ENCODE peak calls at places on chromosomes 16 and 17, in ten cellular contexts. Z is neural progenitor cell, U is GM23248, S is PC-9, J is hepatocyte, L is HCT116, I is GM23338, V is H1, E is PC-3, Q is endothelial cell of umbilical vein. D is an unnamed sample.

GRCh38 chr17:19805006-19805405 is 56.9 kb upstream of the ALDH3A1 start:
- DNase-seq in J (peak; percentile 5), Q (peak; percentile 36), E (no peak), L (no peak), U (peak; percentile 11), S (no peak), Z (no peak), I (no peak), V (no peak), D (no peak)

GRCh38 chr17:2215616-2216364 is 87.8 kb downstream of the SMG6 start:
- DNase-seq in S (no peak), Z (peak; percentile 60), Q (peak; percentile 84), I (peak; percentile 78), J (peak; percentile 74), E (no peak), V (peak; percentile 59), L (no peak), U (peak; percentile 94), D (peak; percentile 99)

GRCh38 chr16:28067604-28068382 is 4.3 kb upstream of the GSG1L start:
- DNase-seq in V (no peak), E (no peak), S (no peak), Z (no peak), U (peak; percentile 72), L (no peak), Q (no peak), I (no peak), J (no peak), D (peak; percentile 21)

GRCh38 chr17:32318071-32318470 is 23.9 kb downstream of the C17orf75 start:
- DNase-seq in V (no peak), U (no peak), E (no peak), L (no peak), I (no peak), J (no peak), S (no peak), Q (no peak), Z (no peak), D (no peak)

GRCh38 chr16:56370836-56371235 is 54.5 kb downstream of the AMFR start:
- DNase-seq in U (no peak), I (no peak), L (no peak), Z (no peak), E (peak; percentile 59), Q (peak; percentile 51), S (peak; percentile 73), J (peak; percentile 32), V (no peak), D (peak; percentile 47)

GRCh38 chr17:38602862-38603785 is 2.6 kb downstream of the SRCIN1 start:
- DNase-seq in I (peak; percentile 73), V (no peak), U (no peak), E (no peak), J (no peak), Q (no peak), S (no peak), L (no peak), Z (peak; percentile 43), D (no peak)

GRCh38 chr17:5784791-5785190 is 200.5 kb upstream of the NLRP1 start:
- DNase-seq in V (no peak), I (no peak), L (no peak), U (no peak), E (peak; percentile 88), S (no peak), Q (no peak), J (no peak), Z (no peak), D (no peak)

GRCh38 chr16:3029499-3030127 is 5.8 kb downstream of the THOC6 start:
- DNase-seq in Q (no peak), E (no peak), S (no peak), I (peak; percentile 56), V (peak; percentile 41), Z (no peak), J (peak; percentile 10), U (peak; percentile 84), L (no peak), D (peak; percentile 36)

GRCh38 chr17:37506678-37507077 is 17.0 kb downstream of the DUSP14 start:
- DNase-seq in J (peak; percentile 34), Z (peak; percentile 77), I (peak; percentile 91), Q (peak; percentile 38), V (peak; percentile 82), S (peak; percentile 3), E (peak; percentile 46), L (peak; percentile 23), U (peak; percentile 55), D (peak; percentile 36)

GRCh38 chr16:71723537-71724319 is 773 bp downstream of the PHLPP2 start:
- DNase-seq in U (peak; percentile 89), Q (peak; percentile 75), S (peak; percentile 77), L (peak; percentile 47), I (peak; percentile 85), E (peak; percentile 73), Z (peak; percentile 95), V (peak; percentile 86), J (peak; percentile 93), D (peak; percentile 54)

GRCh38 chr17:27322690-27323508 is 29.0 kb downstream of the WSB1 start:
- DNase-seq in I (no peak), Q (peak; percentile 38), E (no peak), L (no peak), S (no peak), V (peak; percentile 33), Z (no peak), U (no peak), J (no peak), D (no peak)

GRCh38 chr17:69637399-69638165 is 223.1 kb downstream of the MAP2K6 start:
- DNase-seq in Q (no peak), L (no peak), J (no peak), I (no peak), S (no peak), V (no peak), E (no peak), U (peak; percentile 80), Z (peak; percentile 43), D (peak; percentile 47)
- H2AFZ ChIP-seq in Q (no peak overlapping the region), L (no peak overlapping the region), J (no peak overlapping the region), I (peak overlapping the region; percentile 32), S (no peak overlapping the region), V (no peak overlapping the region), E (no peak overlapping the region), U (peak overlapping the region; percentile 79), Z (peak overlapping the region; percentile 82), D (peak overlapping the region; percentile 35)

DNA sequence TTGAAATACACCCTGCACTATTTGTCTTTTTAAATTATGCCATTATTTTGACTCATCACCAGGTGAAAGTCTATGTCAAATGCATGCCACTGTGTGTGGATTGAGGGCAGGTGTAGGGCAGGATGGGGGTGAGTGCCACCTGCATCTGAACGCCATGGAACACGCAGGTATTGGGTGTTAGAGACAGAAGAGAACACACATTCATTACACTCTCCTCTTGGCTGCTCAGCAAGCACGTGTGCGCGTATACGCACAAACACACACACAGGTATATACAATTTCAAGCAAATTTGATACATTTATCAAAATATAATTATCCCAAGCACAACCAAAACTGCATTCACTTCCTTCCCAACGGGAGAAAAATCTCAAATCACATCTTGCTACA is 268.9 kb downstream of the NTN1 start:
- DNase-seq in V (no peak), Z (no peak), E (no peak), U (no peak), Q (no peak), L (no peak), J (no peak), I (no peak), S (no peak), D (no peak)
- H3K4me2 ChIP-seq in V (no peak overlapping the region), Z (no peak overlapping the region), E (no peak overlapping the region), U (peak overlapping the region; percentile 30), Q (no peak overlapping the region), L (no peak overlapping the region), J (no peak overlapping the region), I (no peak overlapping the region), S (no peak overlapping the region), D (no peak overlapping the region)

GRCh38 chr16:168424-168823 is 2.6 kb downstream of the HBM start:
- DNase-seq in Z (no peak), U (no peak), V (no peak), Q (no peak), I (no peak), E (no peak), S (no peak), J (no peak), L (no peak), D (no peak)

GRCh38 chr16:165218-165538 is 600 bp upstream of the HBM start:
- DNase-seq in Z (peak; percentile 35), E (no peak), S (no peak), U (no peak), L (no peak), V (peak; percentile 82), I (peak; percentile 58), J (no peak), Q (no peak), D (no peak)

GRCh38 chr16:167117-167462 is 1.3 kb downstream of the HBM start:
- DNase-seq in Z (no peak), L (no peak), S (no peak), I (no peak), U (no peak), J (no peak), E (no peak), Q (no peak), V (no peak), D (no peak)

GRCh38 chr16:166375-167116 is 768 bp downstream of the HBM start:
- DNase-seq in J (no peak), E (no peak), I (peak; percentile 67), L (no peak), V (no peak), Q (no peak), Z (peak; percentile 43), U (no peak), S (no peak), D (no peak)

DNA sequence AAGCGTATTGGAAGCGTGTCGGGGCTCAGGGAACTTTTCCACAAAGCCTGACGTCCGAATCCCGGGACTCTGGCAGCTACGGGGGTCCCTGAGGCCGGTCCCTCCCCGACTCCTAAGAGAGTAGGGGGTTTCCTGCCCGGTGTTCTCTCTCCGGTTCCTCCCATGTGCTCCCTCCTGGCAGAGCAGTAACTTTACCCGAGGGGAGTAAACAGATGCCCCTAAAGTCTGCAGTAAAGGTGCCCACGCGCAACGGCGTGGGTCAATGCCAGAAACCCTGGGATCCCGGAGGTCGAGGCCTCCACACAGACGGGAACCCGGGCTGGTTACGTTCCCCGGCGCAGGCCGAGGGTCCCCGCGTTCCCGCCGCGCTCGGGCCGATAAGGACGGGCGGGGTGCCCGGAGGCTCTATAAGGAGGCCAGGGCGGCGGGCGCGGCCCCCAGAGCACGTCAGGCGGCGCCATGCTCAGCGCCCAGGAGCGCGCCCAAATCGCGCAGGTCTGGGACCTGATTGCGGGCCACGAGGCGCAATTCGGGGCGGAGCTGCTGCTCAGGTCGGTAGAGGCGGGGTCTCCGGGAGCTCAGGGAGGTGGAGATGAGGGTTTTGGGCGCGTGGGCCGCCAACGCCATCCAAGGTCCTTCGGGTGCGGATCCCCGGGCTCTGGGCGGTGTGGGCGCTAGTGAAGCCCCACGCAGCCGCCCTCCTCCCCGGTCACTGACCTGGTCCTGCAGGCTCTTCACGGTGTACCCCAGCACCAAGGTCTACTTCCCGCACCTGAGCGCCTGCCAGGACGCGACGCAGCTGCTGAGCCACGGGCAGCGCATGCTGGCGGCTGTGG is at the start of gene HBM:
- DNase-seq in V (no peak), L (no peak), Q (no peak), Z (peak; percentile 43), E (no peak), U (no peak), S (no peak), I (peak; percentile 40), J (no peak), D (no peak)
- TF ChIP-seq EZH2 in V (peak; percentile 94), L (no peak), Q (peak; percentile 93), Z (peak; percentile 100), E (peak; percentile 24), U (peak; percentile 88), S (no peak), I (peak; percentile 85), J (peak; percentile 88), D (peak; percentile 86)

DNA sequence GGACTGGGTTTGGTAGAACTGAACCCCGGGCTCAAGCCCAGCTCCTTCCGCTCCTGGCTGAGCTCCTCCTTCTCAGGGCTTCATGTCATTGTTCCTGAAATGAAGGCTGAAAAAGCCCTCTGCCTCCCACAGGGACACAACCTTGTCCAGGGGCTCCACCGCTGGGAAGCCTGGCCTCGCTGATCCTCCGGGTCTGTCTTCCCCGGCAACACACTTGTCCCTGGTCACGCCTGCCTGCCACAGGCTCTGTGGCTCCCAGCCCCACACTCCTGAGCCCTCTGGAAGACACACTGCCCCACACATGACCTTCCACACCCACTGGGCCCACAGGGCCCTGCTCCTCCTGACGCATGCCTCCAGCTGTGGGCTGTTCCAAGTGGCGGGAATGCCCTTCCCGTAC is 18.0 kb upstream of the ZC3H18 start:
- DNase-seq in E (no peak), J (no peak), L (no peak), S (no peak), Z (no peak), I (no peak), U (no peak), Q (no peak), V (no peak), D (no peak)
- H2AFZ ChIP-seq in E (no peak overlapping the region), J (no peak overlapping the region), L (no peak overlapping the region), S (no peak overlapping the region), Z (no peak overlapping the region), I (no peak overlapping the region), U (no peak overlapping the region), Q (no peak overlapping the region), V (no peak overlapping the region), D (no peak overlapping the region)